ENCODE peak calls at places on chromosomes 2 and 18, in nine cellular contexts. Z is fibroblast of lung, Y is GM23338, R is endothelial cell of umbilical vein, V is PC-3, S is SK-N-SH, U is keratinocyte, E is OCI-LY7, N is IMR-90. D is an unnamed sample.

GRCh38 chr2:130749641-130750040 is 5.7 kb upstream of the AMER3 start:
- DNase-seq in Y (no peak), Z (no peak), U (no peak), V (no peak), S (no peak), E (no peak), N (no peak), R (no peak), D (no peak)

GRCh38 chr2:208136695-208137094 is 7.1 kb upstream of the CRYGC start:
- DNase-seq in R (no peak), U (no peak), Z (no peak), V (no peak), E (no peak), S (no peak), Y (no peak), N (no peak), D (no peak)

GRCh38 chr18:74081966-74082365 is 65.7 kb downstream of the FBXO15 start:
- DNase-seq in U (no peak), E (no peak), R (no peak), Z (no peak), N (no peak), V (no peak), Y (no peak), S (no peak), D (no peak)

GRCh38 chr2:130310881-130311280 is 31.8 kb upstream of the IMP4 start:
- DNase-seq in R (no peak), E (no peak), Y (no peak), N (no peak), Z (no peak), S (no peak), V (no peak), U (no peak), D (no peak)

GRCh38 chr18:2887470-2887869 is 40.7 kb downstream of the EMILIN2 start:
- DNase-seq in E (no peak), N (no peak), R (no peak), Z (no peak), U (no peak), S (no peak), V (no peak), Y (no peak), D (no peak)

GRCh38 chr18:7467708-7468466 is 99.2 kb upstream of the PTPRM start:
- DNase-seq in Y (no peak), V (peak), S (no peak), Z (peak), E (no peak), U (no peak), R (no peak), N (peak), D (no peak)

GRCh38 chr2:102276549-102277201 is 34.7 kb upstream of the IL1RL1 start:
- DNase-seq in R (no peak), Z (no peak), V (no peak), U (no peak), N (no peak), Y (no peak), S (no peak), E (no peak), D (no peak)

GRCh38 chr2:240873098-240873788 is 4.6 kb downstream of the AGXT start:
- DNase-seq in Z (no peak), V (no peak), S (peak), E (no peak), R (no peak), N (no peak), U (no peak), Y (no peak), D (no peak)

GRCh38 chr2:232456296-232457120 is 555 bp downstream of the ALPI start:
- DNase-seq in V (no peak), S (no peak), E (no peak), Z (no peak), R (no peak), U (no peak), Y (no peak), N (no peak), D (no peak)

GRCh38 chr2:151051584-151052220 is 210.0 kb downstream of the RBM43 start:
- DNase-seq in R (peak), Y (peak), S (peak), E (peak), Z (peak), N (peak), V (peak), U (no peak), D (peak)

GRCh38 chr2:149466635-149467034 is 120.9 kb downstream of the MMADHC start:
- DNase-seq in V (no peak), R (no peak), U (no peak), N (peak), Y (no peak), Z (peak), E (no peak), S (peak), D (no peak)

GRCh38 chr2:25711641-25712369 is 38.4 kb upstream of the DTNB start:
- DNase-seq in Z (no peak), Y (no peak), R (no peak), V (no peak), E (no peak), S (no peak), N (no peak), U (no peak), D (no peak)

GRCh38 chr2:25712455-25712854 is 39.1 kb upstream of the DTNB start:
- DNase-seq in U (no peak), N (no peak), E (no peak), S (no peak), R (no peak), Z (no peak), Y (no peak), V (no peak), D (no peak)

GRCh38 chr2:25710750-25711149 is 37.4 kb upstream of the DTNB start:
- DNase-seq in Z (no peak), S (no peak), R (no peak), E (no peak), U (no peak), V (no peak), Y (no peak), N (no peak), D (no peak)

GRCh38 chr2:25709349-25709748 is 36.0 kb upstream of the DTNB start:
- DNase-seq in Y (no peak), N (no peak), R (no peak), U (no peak), E (no peak), Z (no peak), V (peak), S (no peak), D (no peak)

DNA sequence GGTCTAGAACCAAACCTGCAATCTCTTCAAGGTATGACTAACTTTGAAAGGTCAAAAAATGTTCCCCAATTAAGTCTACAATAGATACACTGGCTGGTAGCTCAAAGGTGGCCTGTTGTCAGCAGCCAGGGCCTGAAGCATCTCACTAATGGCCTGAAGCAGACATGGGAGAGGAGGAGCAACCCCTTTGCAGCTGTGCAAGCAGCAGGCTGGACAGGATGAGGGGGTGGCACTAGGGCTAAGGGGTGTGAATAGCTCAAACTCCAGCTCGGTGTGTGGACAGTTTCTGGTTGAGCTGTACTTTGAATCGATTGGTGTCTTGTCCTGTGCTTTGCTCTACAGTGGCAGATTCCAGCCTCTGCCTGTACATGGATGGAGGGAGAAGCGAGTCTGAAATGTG is 34.5 kb upstream of the DTNB start:
- DNase-seq in R (no peak), U (no peak), S (no peak), Y (no peak), Z (no peak), N (no peak), E (no peak), V (peak), D (no peak)
- H2AFZ ChIP-seq in R (no peak), U (no peak), S (no peak), Y (peak), Z (no peak), N (no peak), E (no peak), V (no peak), D (no peak)

GRCh38 chr18:12238861-12239260 is 15.3 kb upstream of the CIDEA start:
- DNase-seq in S (no peak), N (peak), Y (no peak), U (no peak), V (no peak), E (no peak), R (no peak), Z (peak), D (no peak)

GRCh38 chr18:12234451-12235190 is 19.5 kb upstream of the CIDEA start:
- DNase-seq in V (no peak), R (no peak), S (no peak), Y (no peak), E (no peak), U (no peak), Z (no peak), N (no peak), D (no peak)

GRCh38 chr18:12236141-12236540 is 18.0 kb upstream of the CIDEA start:
- DNase-seq in Z (no peak), E (no peak), S (no peak), Y (no peak), N (no peak), V (no peak), U (no peak), R (no peak), D (no peak)

GRCh38 chr18:12239426-12239825 is 14.7 kb upstream of the CIDEA start:
- DNase-seq in Z (peak), E (no peak), V (no peak), N (peak), R (no peak), U (no peak), S (no peak), Y (no peak), D (no peak)

GRCh38 chr18:12236934-12237832 is 17.0 kb upstream of the CIDEA start:
- DNase-seq in N (peak), Z (peak), S (peak), V (peak), Y (peak), R (peak), U (no peak), E (peak), D (no peak)
- H3K4me3 ChIP-seq in N (no peak), Z (no peak), S (no peak), V (peak), Y (peak), R (no peak), U (no peak), E (no peak), D (no peak)

DNA sequence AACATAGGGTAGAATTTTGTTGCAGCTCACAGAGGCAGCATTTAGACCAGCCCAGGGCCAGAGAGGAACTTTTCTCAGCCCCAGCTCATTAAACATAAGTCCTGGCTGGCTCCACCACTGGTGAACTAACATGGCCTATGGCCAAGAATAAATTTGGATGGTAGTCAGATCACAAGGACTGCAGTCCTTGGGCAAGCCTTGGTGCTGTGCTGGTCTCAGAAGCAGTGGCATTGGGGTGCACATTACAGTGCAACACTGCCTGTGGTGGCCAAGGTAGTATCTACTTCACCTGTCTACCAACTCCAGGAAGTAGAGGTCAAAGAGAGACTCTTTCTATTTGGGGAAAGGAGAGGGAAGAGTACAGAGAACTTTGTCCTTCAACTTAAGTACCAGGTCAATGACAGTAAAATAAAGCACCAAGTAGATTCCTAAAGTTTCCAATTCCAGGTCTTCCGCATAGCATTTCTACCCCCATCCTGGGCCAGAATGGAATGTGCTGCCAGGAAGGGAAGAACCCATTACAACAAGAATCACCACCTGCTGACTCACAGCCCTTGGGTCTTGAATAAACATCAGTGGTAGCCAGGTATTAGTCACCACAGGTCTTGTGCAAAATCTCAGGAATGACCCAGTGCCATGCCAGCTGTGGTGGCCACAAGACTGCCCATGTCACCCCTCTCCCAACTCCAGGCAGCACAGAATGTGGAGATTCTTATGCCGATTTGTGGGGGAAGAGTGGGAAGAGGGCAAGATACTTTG is 155.4 kb upstream of the FSIP2 start:
- DNase-seq in Y (peak), Z (peak), N (peak), S (no peak), U (peak), E (no peak), V (peak), R (no peak), D (peak)
- H2AFZ ChIP-seq in Y (no peak), Z (no peak), N (no peak), S (no peak), U (no peak), E (no peak), V (peak), R (no peak), D (no peak)

GRCh38 chr2:75710220-75710576 is 517 bp downstream of the GCFC2 start:
- DNase-seq in R (no peak), N (no peak), Y (no peak), U (no peak), V (no peak), Z (no peak), E (no peak), S (no peak), D (no peak)

GRCh38 chr2:75710577-75711253 is at the start of gene GCFC2:
- DNase-seq in S (peak), E (peak), N (peak), Z (peak), V (peak), Y (peak), R (peak), U (peak), D (peak)

GRCh38 chr2:75705921-75706320 is 4.8 kb downstream of the GCFC2 start:
- DNase-seq in V (peak), U (no peak), N (peak), S (no peak), Z (peak), Y (no peak), R (peak), E (no peak), D (no peak)

GRCh38 chr2:75707901-75708300 is 2.8 kb downstream of the GCFC2 start:
- DNase-seq in Z (peak), U (no peak), Y (no peak), S (no peak), R (no peak), N (peak), V (no peak), E (no peak), D (no peak)

DNA sequence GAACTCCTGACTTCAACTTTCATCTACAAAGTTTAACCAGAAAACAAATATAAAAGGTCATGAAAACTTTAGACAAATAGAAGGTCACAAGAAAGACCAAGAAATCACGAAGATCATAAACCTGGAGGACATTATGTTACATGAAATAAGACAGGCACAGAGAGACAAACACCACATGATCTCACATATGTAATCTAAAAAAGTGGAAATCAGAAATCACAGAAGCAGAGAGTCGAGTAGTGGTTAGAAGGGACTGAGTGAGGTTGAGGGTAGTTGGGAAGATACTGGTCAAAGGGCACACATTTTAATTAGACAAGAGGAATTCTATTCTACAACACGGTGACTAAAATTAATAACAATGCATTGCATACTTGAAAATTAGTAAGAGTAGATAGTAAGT is 1.4 kb downstream of the GCFC2 start:
- DNase-seq in E (peak), Z (no peak), R (peak), N (no peak), Y (no peak), U (no peak), V (no peak), S (no peak), D (peak)
- H3K4me3 ChIP-seq in E (peak), Z (peak), R (peak), N (no peak), Y (peak), U (no peak), V (peak), S (peak), D (peak)

GRCh38 chr18:10318686-10318960 is 135.8 kb upstream of the APCDD1 start:
- DNase-seq in V (no peak), S (no peak), N (peak), E (no peak), Y (peak), R (no peak), Z (peak), U (no peak), D (no peak)
- H2AFZ ChIP-seq in V (no peak), S (no peak), N (no peak), E (no peak), Y (no peak), R (no peak), Z (no peak), U (no peak), D (no peak)

D was measured in PC-9.